ENCODE peak calls at places on chromosomes 4 and X, in six cellular contexts. One of them, this sample, is unnamed.

GRCh38 chr4:47933798-47934197 is 19.4 kb upstream of the NFXL1 start:
- DNase-seq in GM23248: peak; percentile 69
- DNase-seq in fibroblast of lung: peak; percentile 76
- DNase-seq in PC-9: peak; percentile 41
- DNase-seq in hepatocyte: peak; percentile 58
- DNase-seq in PC-3: peak; percentile 58
- DNase-seq in this sample: no peak

GRCh38 chr4:80393246-80393969 is 57.9 kb downstream of the CFAP299 start:
- DNase-seq in GM23248: peak; percentile 85
- DNase-seq in fibroblast of lung: peak; percentile 73
- DNase-seq in PC-9: no peak
- DNase-seq in hepatocyte: no peak
- DNase-seq in PC-3: peak; percentile 74
- DNase-seq in this sample: peak; percentile 11

GRCh38 chr4:105058177-105058812 is 88.4 kb upstream of the TET2 start:
- DNase-seq in GM23248: no peak
- DNase-seq in fibroblast of lung: peak; percentile 36
- DNase-seq in PC-9: peak; percentile 49
- DNase-seq in hepatocyte: no peak
- DNase-seq in PC-3: peak; percentile 75
- DNase-seq in this sample: peak; percentile 75

GRCh38 chr4:1990348-1990645 is 18.5 kb downstream of the NELFA start:
- DNase-seq in GM23248: no peak
- DNase-seq in fibroblast of lung: no peak
- DNase-seq in PC-9: no peak
- DNase-seq in hepatocyte: no peak
- DNase-seq in PC-3: no peak
- DNase-seq in this sample: no peak

GRCh38 chr4:27934881-27935280 is 1074.2 kb downstream of the STIM2 start:
- DNase-seq in GM23248: no peak
- DNase-seq in fibroblast of lung: no peak
- DNase-seq in PC-9: no peak
- DNase-seq in hepatocyte: no peak
- DNase-seq in PC-3: no peak
- DNase-seq in this sample: no peak

GRCh38 chr4:184021389-184021788 is 116.3 kb downstream of the STOX2 start:
- DNase-seq in GM23248: no peak
- DNase-seq in fibroblast of lung: no peak
- DNase-seq in PC-9: peak; percentile 75
- DNase-seq in hepatocyte: no peak
- DNase-seq in PC-3: peak; percentile 22
- DNase-seq in this sample: no peak

GRCh38 chr4:185642907-185643306 is 107.6 kb upstream of the PDLIM3 start:
- DNase-seq in GM23248: no peak
- DNase-seq in fibroblast of lung: no peak
- DNase-seq in PC-9: no peak
- DNase-seq in hepatocyte: no peak
- DNase-seq in PC-3: no peak
- DNase-seq in this sample: no peak

GRCh38 chr4:40380647-40381046 is 45.5 kb downstream of the CHRNA9 start:
- DNase-seq in GM23248: no peak
- DNase-seq in fibroblast of lung: no peak
- DNase-seq in PC-9: no peak
- DNase-seq in hepatocyte: no peak
- DNase-seq in PC-3: no peak
- DNase-seq in this sample: no peak

GRCh38 chrX:136250191-136251041 is 784 bp downstream of the MAP7D3 start:
- DNase-seq in GM23248: peak; percentile 59
- DNase-seq in fibroblast of lung: peak; percentile 32
- DNase-seq in PC-9: no peak
- DNase-seq in hepatocyte: peak; percentile 10
- DNase-seq in PC-3: no peak
- DNase-seq in this sample: no peak

GRCh38 chr4:83644677-83645639 is 109.0 kb downstream of the GPAT3 start:
- DNase-seq in GM23248: peak; percentile 66
- DNase-seq in fibroblast of lung: peak; percentile 76
- DNase-seq in PC-9: no peak
- DNase-seq in hepatocyte: peak; percentile 76
- DNase-seq in PC-3: peak; percentile 74
- DNase-seq in this sample: peak; percentile 19

GRCh38 chr4:188297873-188298272 is 158.6 kb downstream of the TRIML1 start:
- DNase-seq in GM23248: peak; percentile 27
- DNase-seq in fibroblast of lung: peak; percentile 7
- DNase-seq in PC-9: no peak
- DNase-seq in hepatocyte: no peak
- DNase-seq in PC-3: no peak
- DNase-seq in this sample: no peak

GRCh38 chrX:1587161-1587560 is 4.2 kb upstream of the AKAP17A start:
- DNase-seq in GM23248: no peak
- DNase-seq in fibroblast of lung: no peak
- DNase-seq in PC-9: no peak
- DNase-seq in hepatocyte: no peak
- DNase-seq in PC-3: no peak
- DNase-seq in this sample: no peak

GRCh38 chr4:186078977-186079697 is 10.2 kb downstream of the TLR3 start:
- DNase-seq in GM23248: no peak
- DNase-seq in fibroblast of lung: no peak
- DNase-seq in PC-9: peak; percentile 52
- DNase-seq in hepatocyte: no peak
- DNase-seq in PC-3: peak; percentile 27
- DNase-seq in this sample: no peak

GRCh38 chr4:73538162-73538561 is 56.6 kb downstream of the AFM start:
- DNase-seq in GM23248: no peak
- DNase-seq in fibroblast of lung: no peak
- DNase-seq in PC-9: no peak
- DNase-seq in hepatocyte: no peak
- DNase-seq in PC-3: no peak
- DNase-seq in this sample: no peak

GRCh38 chr4:87179751-87180150 is 40.7 kb downstream of the KLHL8 start:
- DNase-seq in GM23248: peak; percentile 64
- DNase-seq in fibroblast of lung: peak; percentile 29
- DNase-seq in PC-9: no peak
- DNase-seq in hepatocyte: no peak
- DNase-seq in PC-3: no peak
- DNase-seq in this sample: no peak

GRCh38 chr4:169225812-169226211 is 44.9 kb downstream of the SH3RF1 start:
- DNase-seq in GM23248: peak; percentile 80
- DNase-seq in fibroblast of lung: no peak
- DNase-seq in PC-9: peak; percentile 52
- DNase-seq in hepatocyte: no peak
- DNase-seq in PC-3: peak; percentile 62
- DNase-seq in this sample: no peak

GRCh38 chr4:181138116-181138515 is 1105.1 kb upstream of the TENM3 start:
- DNase-seq in GM23248: no peak
- DNase-seq in fibroblast of lung: no peak
- DNase-seq in PC-9: no peak
- DNase-seq in hepatocyte: no peak
- DNase-seq in PC-3: no peak
- DNase-seq in this sample: no peak

GRCh38 chr4:39476181-39476873 is 17.5 kb downstream of the LIAS start:
- DNase-seq in GM23248: peak; percentile 37
- DNase-seq in fibroblast of lung: no peak
- DNase-seq in PC-9: no peak
- DNase-seq in hepatocyte: no peak
- DNase-seq in PC-3: no peak
- DNase-seq in this sample: no peak

GRCh38 chr4:107213880-107214279 is 177.8 kb upstream of the DKK2 start:
- DNase-seq in GM23248: peak; percentile 15
- DNase-seq in fibroblast of lung: no peak
- DNase-seq in PC-9: no peak
- DNase-seq in hepatocyte: no peak
- DNase-seq in PC-3: no peak
- DNase-seq in this sample: no peak

GRCh38 chrX:154016366-154017076 is 3.2 kb downstream of the IRAK1 start:
- DNase-seq in GM23248: no peak
- DNase-seq in fibroblast of lung: no peak
- DNase-seq in PC-9: no peak
- DNase-seq in hepatocyte: no peak
- DNase-seq in PC-3: no peak
- DNase-seq in this sample: no peak

GRCh38 chr4:140099993-140100392 is 54.0 kb downstream of the MAML3 start:
- DNase-seq in GM23248: no peak
- DNase-seq in fibroblast of lung: no peak
- DNase-seq in PC-9: no peak
- DNase-seq in hepatocyte: no peak
- DNase-seq in PC-3: peak; percentile 63
- DNase-seq in this sample: no peak

GRCh38 chrX:153773741-153774575 is 6.9 kb upstream of the SRPK3 start:
- DNase-seq in GM23248: no peak
- DNase-seq in fibroblast of lung: no peak
- DNase-seq in PC-9: no peak
- DNase-seq in hepatocyte: no peak
- DNase-seq in PC-3: no peak
- DNase-seq in this sample: no peak

GRCh38 chr4:86876894-86877685 is 15.1 kb downstream of the C4orf36 start:
- DNase-seq in GM23248: no peak
- DNase-seq in fibroblast of lung: no peak
- DNase-seq in PC-9: no peak
- DNase-seq in hepatocyte: no peak
- DNase-seq in PC-3: no peak
- DNase-seq in this sample: no peak

GRCh38 chr4:27720010-27720766 is 859.5 kb downstream of the STIM2 start:
- DNase-seq in GM23248: no peak
- DNase-seq in fibroblast of lung: no peak
- DNase-seq in PC-9: no peak
- DNase-seq in hepatocyte: no peak
- DNase-seq in PC-3: no peak
- DNase-seq in this sample: no peak

GRCh38 chr4:10173039-10173753 is 56.6 kb upstream of the WDR1 start:
- DNase-seq in GM23248: peak; percentile 89
- DNase-seq in fibroblast of lung: peak; percentile 23
- DNase-seq in PC-9: peak; percentile 46
- DNase-seq in hepatocyte: peak; percentile 26
- DNase-seq in PC-3: no peak
- DNase-seq in this sample: no peak

DNA sequence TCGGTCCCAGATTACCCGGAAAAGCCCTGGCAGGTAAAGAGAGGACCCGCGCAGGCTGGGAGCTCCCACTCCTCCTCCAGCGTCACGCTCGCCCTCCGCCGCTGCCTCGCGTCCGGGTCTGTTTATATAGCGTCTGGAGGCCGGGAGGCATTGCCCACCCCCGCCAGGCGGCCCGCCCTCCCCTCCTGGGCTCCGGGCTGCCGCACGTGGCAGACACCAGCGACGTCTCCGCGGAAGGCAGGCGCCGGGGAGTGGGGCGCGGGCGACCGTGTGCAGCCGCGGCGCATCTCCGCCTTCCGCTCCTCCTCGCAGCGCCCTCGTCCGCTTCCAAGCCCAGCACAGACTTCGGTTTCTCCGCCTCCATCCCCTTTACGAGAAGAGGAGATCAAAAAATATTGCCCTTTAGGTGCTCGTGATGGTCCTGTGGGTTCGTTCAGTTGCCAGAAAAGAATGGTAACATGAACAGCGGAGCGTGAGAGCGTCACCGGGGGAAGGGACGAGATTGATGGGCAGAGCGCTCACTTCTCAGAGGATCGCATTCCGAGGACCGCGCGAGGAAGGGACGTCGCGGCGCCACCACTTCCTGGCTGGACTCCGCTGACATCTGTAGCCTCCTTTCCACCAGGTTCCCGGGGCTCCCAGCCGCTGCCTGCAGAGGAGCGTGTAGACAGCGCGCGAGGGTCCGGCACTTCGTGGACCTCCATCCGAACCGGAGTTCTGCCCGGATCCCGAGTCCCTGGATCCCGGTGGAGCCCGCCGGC is at the start of gene GALNTL6:
- DNase-seq in GM23248: peak; percentile 25
- DNase-seq in fibroblast of lung: no peak
- DNase-seq in PC-9: no peak
- DNase-seq in hepatocyte: peak; percentile 43
- DNase-seq in PC-3: no peak
- DNase-seq in this sample: no peak
- TF ChIP-seq EZH2 in GM23248: no peak
- TF ChIP-seq EZH2 in fibroblast of lung: no peak
- TF ChIP-seq EZH2 in PC-9: no peak
- TF ChIP-seq EZH2 in hepatocyte: peak; percentile 30
- TF ChIP-seq EZH2 in PC-3: no peak
- TF ChIP-seq EZH2 in this sample: peak; percentile 15

DNA sequence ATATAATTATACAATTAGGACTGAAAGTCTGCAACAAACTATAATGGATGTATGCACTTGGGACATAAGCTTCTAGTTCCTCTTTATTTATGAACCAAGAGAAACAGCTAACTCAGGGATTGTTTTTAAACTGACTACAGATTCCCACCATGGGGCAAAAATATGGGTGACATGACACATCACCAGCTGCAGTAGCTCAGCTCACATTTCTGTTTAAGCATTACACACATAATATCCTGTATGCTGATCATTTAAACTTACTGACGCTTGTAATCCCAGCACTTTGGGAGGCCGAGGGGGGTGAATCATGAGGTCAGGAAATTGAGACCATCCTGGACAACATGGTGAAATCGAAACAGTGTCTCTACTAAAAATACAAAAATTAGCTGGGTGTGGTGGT is 11.5 kb downstream of the FGB start:
- DNase-seq in GM23248: no peak
- DNase-seq in fibroblast of lung: peak; percentile 51
- DNase-seq in PC-9: no peak
- DNase-seq in hepatocyte: no peak
- DNase-seq in PC-3: no peak
- DNase-seq in this sample: no peak
- TF ChIP-seq EZH2 in GM23248: no peak
- TF ChIP-seq EZH2 in fibroblast of lung: no peak
- TF ChIP-seq EZH2 in PC-9: no peak
- TF ChIP-seq EZH2 in hepatocyte: no peak
- TF ChIP-seq EZH2 in PC-3: no peak
- TF ChIP-seq EZH2 in this sample: no peak

GRCh38 chr4:7526929-7527535 is 92.3 kb upstream of the PSAPL1 start:
- DNase-seq in GM23248: no peak
- DNase-seq in fibroblast of lung: no peak
- DNase-seq in PC-9: no peak
- DNase-seq in hepatocyte: no peak
- DNase-seq in PC-3: no peak
- DNase-seq in this sample: no peak
- TF ChIP-seq EZH2 in GM23248: no peak
- TF ChIP-seq EZH2 in fibroblast of lung: no peak
- TF ChIP-seq EZH2 in PC-9: no peak
- TF ChIP-seq EZH2 in hepatocyte: no peak
- TF ChIP-seq EZH2 in PC-3: no peak
- TF ChIP-seq EZH2 in this sample: no peak

GRCh38 chrX:107776649-107777535 is 641 bp upstream of the NCBP2L start:
- DNase-seq in GM23248: peak; percentile 89
- DNase-seq in fibroblast of lung: peak; percentile 93
- DNase-seq in PC-9: peak; percentile 85
- DNase-seq in hepatocyte: peak; percentile 96
- DNase-seq in PC-3: peak; percentile 94
- DNase-seq in this sample: peak; percentile 69
- TF ChIP-seq EZH2 in GM23248: no peak
- TF ChIP-seq EZH2 in fibroblast of lung: no peak
- TF ChIP-seq EZH2 in PC-9: no peak
- TF ChIP-seq EZH2 in hepatocyte: no peak
- TF ChIP-seq EZH2 in PC-3: no peak
- TF ChIP-seq EZH2 in this sample: no peak

GRCh38 chr4:75429208-75429607 is 85.0 kb downstream of the RCHY1 start:
- DNase-seq in GM23248: no peak
- DNase-seq in fibroblast of lung: no peak
- DNase-seq in PC-9: no peak
- DNase-seq in hepatocyte: no peak
- DNase-seq in PC-3: peak; percentile 2
- DNase-seq in this sample: no peak
- TF ChIP-seq EZH2 in GM23248: no peak
- TF ChIP-seq EZH2 in fibroblast of lung: no peak
- TF ChIP-seq EZH2 in PC-9: no peak
- TF ChIP-seq EZH2 in hepatocyte: no peak
- TF ChIP-seq EZH2 in PC-3: no peak
- TF ChIP-seq EZH2 in this sample: no peak